ENCODE peak calls at places on chromosomes 13 and 19, in eight cellular contexts. One of them, this sample, is unnamed.

GRCh38 chr13:38657191-38657590 is 29.7 kb upstream of the FREM2 start:
- DNase-seq in fibroblast of villous mesenchyme: no peak
- DNase-seq in left ventricle myocardium inferior: no peak
- DNase-seq in foreskin fibroblast: no peak
- DNase-seq in heart right ventricle: no peak
- DNase-seq in endothelial cell of umbilical vein: no peak
- DNase-seq in brain microvascular endothelial cell: peak; percentile 23
- DNase-seq in fibroblast of pulmonary artery: peak; percentile 42
- DNase-seq in this sample: no peak

GRCh38 chr19:3551808-3552095 is 5.6 kb downstream of the MFSD12 start:
- DNase-seq in fibroblast of villous mesenchyme: no peak
- DNase-seq in left ventricle myocardium inferior: no peak
- DNase-seq in foreskin fibroblast: no peak
- DNase-seq in heart right ventricle: no peak
- DNase-seq in endothelial cell of umbilical vein: no peak
- DNase-seq in brain microvascular endothelial cell: no peak
- DNase-seq in fibroblast of pulmonary artery: no peak
- DNase-seq in this sample: no peak

GRCh38 chr13:34179481-34179880 is 361.5 kb downstream of the RFC3 start:
- DNase-seq in fibroblast of villous mesenchyme: no peak
- DNase-seq in left ventricle myocardium inferior: no peak
- DNase-seq in foreskin fibroblast: no peak
- DNase-seq in heart right ventricle: no peak
- DNase-seq in endothelial cell of umbilical vein: no peak
- DNase-seq in brain microvascular endothelial cell: no peak
- DNase-seq in fibroblast of pulmonary artery: peak; percentile 23
- DNase-seq in this sample: no peak

GRCh38 chr19:33186835-33187540 is 7.1 kb upstream of the LRP3 start:
- DNase-seq in fibroblast of villous mesenchyme: no peak
- DNase-seq in left ventricle myocardium inferior: no peak
- DNase-seq in foreskin fibroblast: no peak
- DNase-seq in heart right ventricle: no peak
- DNase-seq in endothelial cell of umbilical vein: no peak
- DNase-seq in brain microvascular endothelial cell: no peak
- DNase-seq in fibroblast of pulmonary artery: no peak
- DNase-seq in this sample: no peak

GRCh38 chr13:48576448-48576993 is 43.6 kb upstream of the RCBTB2 start:
- DNase-seq in fibroblast of villous mesenchyme: no peak
- DNase-seq in left ventricle myocardium inferior: no peak
- DNase-seq in foreskin fibroblast: no peak
- DNase-seq in heart right ventricle: no peak
- DNase-seq in endothelial cell of umbilical vein: no peak
- DNase-seq in brain microvascular endothelial cell: no peak
- DNase-seq in fibroblast of pulmonary artery: no peak
- DNase-seq in this sample: no peak

GRCh38 chr19:29273000-29273691 is 60.2 kb upstream of the UQCRFS1 start:
- DNase-seq in fibroblast of villous mesenchyme: no peak
- DNase-seq in left ventricle myocardium inferior: no peak
- DNase-seq in foreskin fibroblast: no peak
- DNase-seq in heart right ventricle: no peak
- DNase-seq in endothelial cell of umbilical vein: no peak
- DNase-seq in brain microvascular endothelial cell: no peak
- DNase-seq in fibroblast of pulmonary artery: no peak
- DNase-seq in this sample: no peak

GRCh38 chr13:101331731-101332130 is 84.6 kb downstream of the NALCN start:
- DNase-seq in fibroblast of villous mesenchyme: no peak
- DNase-seq in left ventricle myocardium inferior: no peak
- DNase-seq in foreskin fibroblast: no peak
- DNase-seq in heart right ventricle: no peak
- DNase-seq in endothelial cell of umbilical vein: no peak
- DNase-seq in brain microvascular endothelial cell: no peak
- DNase-seq in fibroblast of pulmonary artery: no peak
- DNase-seq in this sample: no peak

GRCh38 chr13:73056054-73056962 is 2.5 kb upstream of the KLF5 start:
- DNase-seq in fibroblast of villous mesenchyme: peak; percentile 77
- DNase-seq in left ventricle myocardium inferior: no peak
- DNase-seq in foreskin fibroblast: peak; percentile 28
- DNase-seq in heart right ventricle: no peak
- DNase-seq in endothelial cell of umbilical vein: peak; percentile 57
- DNase-seq in brain microvascular endothelial cell: peak; percentile 76
- DNase-seq in fibroblast of pulmonary artery: peak; percentile 88
- DNase-seq in this sample: peak; percentile 84

GRCh38 chr13:108897955-108898354 is 268.5 kb downstream of the MYO16 start:
- DNase-seq in fibroblast of villous mesenchyme: no peak
- DNase-seq in left ventricle myocardium inferior: no peak
- DNase-seq in foreskin fibroblast: no peak
- DNase-seq in heart right ventricle: no peak
- DNase-seq in endothelial cell of umbilical vein: peak; percentile 49
- DNase-seq in brain microvascular endothelial cell: no peak
- DNase-seq in fibroblast of pulmonary artery: no peak
- DNase-seq in this sample: no peak

GRCh38 chr13:51590966-51591627 is 6.8 kb downstream of the WDFY2 start:
- DNase-seq in fibroblast of villous mesenchyme: peak; percentile 98
- DNase-seq in left ventricle myocardium inferior: no peak
- DNase-seq in foreskin fibroblast: peak; percentile 96
- DNase-seq in heart right ventricle: peak; percentile 30
- DNase-seq in endothelial cell of umbilical vein: peak; percentile 44
- DNase-seq in brain microvascular endothelial cell: peak; percentile 80
- DNase-seq in fibroblast of pulmonary artery: peak; percentile 96
- DNase-seq in this sample: peak; percentile 92

GRCh38 chr13:65378943-65379519 is 1851.1 kb downstream of the PCDH9 start:
- DNase-seq in fibroblast of villous mesenchyme: peak; percentile 1
- DNase-seq in left ventricle myocardium inferior: no peak
- DNase-seq in foreskin fibroblast: no peak
- DNase-seq in heart right ventricle: no peak
- DNase-seq in endothelial cell of umbilical vein: peak; percentile 10
- DNase-seq in brain microvascular endothelial cell: no peak
- DNase-seq in fibroblast of pulmonary artery: peak; percentile 35
- DNase-seq in this sample: no peak

GRCh38 chr13:46668302-46668720 is 115.3 kb downstream of the LRCH1 start:
- DNase-seq in fibroblast of villous mesenchyme: peak; percentile 90
- DNase-seq in left ventricle myocardium inferior: peak; percentile 35
- DNase-seq in foreskin fibroblast: peak; percentile 76
- DNase-seq in heart right ventricle: peak; percentile 65
- DNase-seq in endothelial cell of umbilical vein: peak; percentile 89
- DNase-seq in brain microvascular endothelial cell: peak; percentile 83
- DNase-seq in fibroblast of pulmonary artery: peak; percentile 95
- DNase-seq in this sample: peak; percentile 68

GRCh38 chr13:67619346-67619745 is 389.2 kb upstream of the PCDH9 start:
- DNase-seq in fibroblast of villous mesenchyme: no peak
- DNase-seq in left ventricle myocardium inferior: no peak
- DNase-seq in foreskin fibroblast: no peak
- DNase-seq in heart right ventricle: no peak
- DNase-seq in endothelial cell of umbilical vein: no peak
- DNase-seq in brain microvascular endothelial cell: peak; percentile 55
- DNase-seq in fibroblast of pulmonary artery: no peak
- DNase-seq in this sample: no peak

GRCh38 chr19:19078801-19079200 is 15.0 kb downstream of the SLC25A42 start:
- DNase-seq in fibroblast of villous mesenchyme: no peak
- DNase-seq in left ventricle myocardium inferior: no peak
- DNase-seq in foreskin fibroblast: peak; percentile 29
- DNase-seq in heart right ventricle: no peak
- DNase-seq in endothelial cell of umbilical vein: no peak
- DNase-seq in brain microvascular endothelial cell: no peak
- DNase-seq in fibroblast of pulmonary artery: no peak
- DNase-seq in this sample: no peak

GRCh38 chr19:19071897-19072296 is 8.1 kb downstream of the SLC25A42 start:
- DNase-seq in fibroblast of villous mesenchyme: no peak
- DNase-seq in left ventricle myocardium inferior: no peak
- DNase-seq in foreskin fibroblast: no peak
- DNase-seq in heart right ventricle: no peak
- DNase-seq in endothelial cell of umbilical vein: no peak
- DNase-seq in brain microvascular endothelial cell: no peak
- DNase-seq in fibroblast of pulmonary artery: no peak
- DNase-seq in this sample: no peak

GRCh38 chr19:19077103-19077502 is 13.3 kb downstream of the SLC25A42 start:
- DNase-seq in fibroblast of villous mesenchyme: no peak
- DNase-seq in left ventricle myocardium inferior: no peak
- DNase-seq in foreskin fibroblast: no peak
- DNase-seq in heart right ventricle: no peak
- DNase-seq in endothelial cell of umbilical vein: no peak
- DNase-seq in brain microvascular endothelial cell: no peak
- DNase-seq in fibroblast of pulmonary artery: no peak
- DNase-seq in this sample: no peak

GRCh38 chr19:19074172-19074905 is 10.5 kb downstream of the SLC25A42 start:
- DNase-seq in fibroblast of villous mesenchyme: no peak
- DNase-seq in left ventricle myocardium inferior: no peak
- DNase-seq in foreskin fibroblast: no peak
- DNase-seq in heart right ventricle: no peak
- DNase-seq in endothelial cell of umbilical vein: no peak
- DNase-seq in brain microvascular endothelial cell: no peak
- DNase-seq in fibroblast of pulmonary artery: no peak
- DNase-seq in this sample: no peak

GRCh38 chr19:19075126-19075525 is 11.3 kb downstream of the SLC25A42 start:
- DNase-seq in fibroblast of villous mesenchyme: no peak
- DNase-seq in left ventricle myocardium inferior: no peak
- DNase-seq in foreskin fibroblast: no peak
- DNase-seq in heart right ventricle: no peak
- DNase-seq in endothelial cell of umbilical vein: no peak
- DNase-seq in brain microvascular endothelial cell: no peak
- DNase-seq in fibroblast of pulmonary artery: no peak
- DNase-seq in this sample: no peak
- TF ChIP-seq CTCF in fibroblast of villous mesenchyme: no peak
- TF ChIP-seq CTCF in left ventricle myocardium inferior: no peak
- TF ChIP-seq CTCF in foreskin fibroblast: no peak
- TF ChIP-seq CTCF in heart right ventricle: no peak
- TF ChIP-seq CTCF in endothelial cell of umbilical vein: no peak
- TF ChIP-seq CTCF in brain microvascular endothelial cell: no peak
- TF ChIP-seq CTCF in fibroblast of pulmonary artery: no peak
- TF ChIP-seq CTCF in this sample: no peak

GRCh38 chr13:94726425-94726824 is 14.1 kb upstream of the SOX21 start:
- DNase-seq in fibroblast of villous mesenchyme: no peak
- DNase-seq in left ventricle myocardium inferior: no peak
- DNase-seq in foreskin fibroblast: no peak
- DNase-seq in heart right ventricle: no peak
- DNase-seq in endothelial cell of umbilical vein: no peak
- DNase-seq in brain microvascular endothelial cell: no peak
- DNase-seq in fibroblast of pulmonary artery: no peak
- DNase-seq in this sample: no peak

GRCh38 chr13:94731028-94731427 is 18.7 kb upstream of the SOX21 start:
- DNase-seq in fibroblast of villous mesenchyme: no peak
- DNase-seq in left ventricle myocardium inferior: no peak
- DNase-seq in foreskin fibroblast: no peak
- DNase-seq in heart right ventricle: no peak
- DNase-seq in endothelial cell of umbilical vein: no peak
- DNase-seq in brain microvascular endothelial cell: no peak
- DNase-seq in fibroblast of pulmonary artery: no peak
- DNase-seq in this sample: no peak
- H3K4me3 ChIP-seq in fibroblast of villous mesenchyme: no peak overlapping the region
- H3K4me3 ChIP-seq in left ventricle myocardium inferior: no peak overlapping the region
- H3K4me3 ChIP-seq in foreskin fibroblast: no peak overlapping the region
- H3K4me3 ChIP-seq in heart right ventricle: no peak overlapping the region
- H3K4me3 ChIP-seq in endothelial cell of umbilical vein: no peak overlapping the region
- H3K4me3 ChIP-seq in brain microvascular endothelial cell: no peak overlapping the region
- H3K4me3 ChIP-seq in fibroblast of pulmonary artery: no peak overlapping the region
- H3K4me3 ChIP-seq in this sample: no peak overlapping the region

GRCh38 chr19:4732680-4733114 is 9.1 kb upstream of the DPP9 start:
- DNase-seq in fibroblast of villous mesenchyme: peak; percentile 63
- DNase-seq in left ventricle myocardium inferior: peak; percentile 29
- DNase-seq in foreskin fibroblast: peak; percentile 41
- DNase-seq in heart right ventricle: peak; percentile 44
- DNase-seq in endothelial cell of umbilical vein: peak; percentile 48
- DNase-seq in brain microvascular endothelial cell: no peak
- DNase-seq in fibroblast of pulmonary artery: peak; percentile 73
- DNase-seq in this sample: no peak
- TF ChIP-seq CTCF in fibroblast of villous mesenchyme: peak; percentile 70
- TF ChIP-seq CTCF in left ventricle myocardium inferior: peak; percentile 81
- TF ChIP-seq CTCF in foreskin fibroblast: peak; percentile 56
- TF ChIP-seq CTCF in heart right ventricle: peak; percentile 80
- TF ChIP-seq CTCF in endothelial cell of umbilical vein: peak; percentile 44
- TF ChIP-seq CTCF in brain microvascular endothelial cell: peak; percentile 80
- TF ChIP-seq CTCF in fibroblast of pulmonary artery: peak; percentile 71
- TF ChIP-seq CTCF in this sample: peak; percentile 62

GRCh38 chr13:41456768-41457588 is at the start of gene RGCC:
- DNase-seq in fibroblast of villous mesenchyme: peak; percentile 58
- DNase-seq in left ventricle myocardium inferior: peak; percentile 81
- DNase-seq in foreskin fibroblast: peak; percentile 59
- DNase-seq in heart right ventricle: peak; percentile 80
- DNase-seq in endothelial cell of umbilical vein: peak; percentile 74
- DNase-seq in brain microvascular endothelial cell: peak; percentile 61
- DNase-seq in fibroblast of pulmonary artery: peak; percentile 55
- DNase-seq in this sample: no peak
- H3K4me3 ChIP-seq in fibroblast of villous mesenchyme: peak within 1 kb of the TSS; percentile 69
- H3K4me3 ChIP-seq in left ventricle myocardium inferior: peak within 1 kb of the TSS; percentile 72
- H3K4me3 ChIP-seq in foreskin fibroblast: peak within 1 kb of the TSS; percentile 64
- H3K4me3 ChIP-seq in heart right ventricle: peak within 1 kb of the TSS; percentile 64
- H3K4me3 ChIP-seq in endothelial cell of umbilical vein: peak within 1 kb of the TSS; percentile 56
- H3K4me3 ChIP-seq in brain microvascular endothelial cell: peak within 1 kb of the TSS; percentile 64
- H3K4me3 ChIP-seq in fibroblast of pulmonary artery: peak within 1 kb of the TSS; percentile 63
- H3K4me3 ChIP-seq in this sample: peak within 1 kb of the TSS; percentile 58

GRCh38 chr19:40366697-40367561 is 18.4 kb downstream of the PLD3 start:
- DNase-seq in fibroblast of villous mesenchyme: peak; percentile 32
- DNase-seq in left ventricle myocardium inferior: no peak
- DNase-seq in foreskin fibroblast: no peak
- DNase-seq in heart right ventricle: no peak
- DNase-seq in endothelial cell of umbilical vein: no peak
- DNase-seq in brain microvascular endothelial cell: peak; percentile 13
- DNase-seq in fibroblast of pulmonary artery: peak; percentile 26
- DNase-seq in this sample: no peak
- TF ChIP-seq CTCF in fibroblast of villous mesenchyme: no peak
- TF ChIP-seq CTCF in left ventricle myocardium inferior: no peak
- TF ChIP-seq CTCF in foreskin fibroblast: no peak
- TF ChIP-seq CTCF in heart right ventricle: no peak
- TF ChIP-seq CTCF in endothelial cell of umbilical vein: no peak
- TF ChIP-seq CTCF in brain microvascular endothelial cell: no peak
- TF ChIP-seq CTCF in fibroblast of pulmonary artery: no peak
- TF ChIP-seq CTCF in this sample: no peak

GRCh38 chr19:6480843-6481415 is 658 bp downstream of the DENND1C start:
- DNase-seq in fibroblast of villous mesenchyme: no peak
- DNase-seq in left ventricle myocardium inferior: no peak
- DNase-seq in foreskin fibroblast: no peak
- DNase-seq in heart right ventricle: no peak
- DNase-seq in endothelial cell of umbilical vein: no peak
- DNase-seq in brain microvascular endothelial cell: no peak
- DNase-seq in fibroblast of pulmonary artery: no peak
- DNase-seq in this sample: no peak
- H3K4me3 ChIP-seq in fibroblast of villous mesenchyme: no peak overlapping the region
- H3K4me3 ChIP-seq in left ventricle myocardium inferior: peak overlapping the region; percentile 44
- H3K4me3 ChIP-seq in foreskin fibroblast: no peak overlapping the region
- H3K4me3 ChIP-seq in heart right ventricle: no peak overlapping the region
- H3K4me3 ChIP-seq in endothelial cell of umbilical vein: no peak overlapping the region
- H3K4me3 ChIP-seq in brain microvascular endothelial cell: no peak overlapping the region
- H3K4me3 ChIP-seq in fibroblast of pulmonary artery: no peak overlapping the region
- H3K4me3 ChIP-seq in this sample: no peak overlapping the region

GRCh38 chr19:46349311-46349993 is 2.6 kb downstream of the PPP5C start:
- DNase-seq in fibroblast of villous mesenchyme: no peak
- DNase-seq in left ventricle myocardium inferior: no peak
- DNase-seq in foreskin fibroblast: no peak
- DNase-seq in heart right ventricle: no peak
- DNase-seq in endothelial cell of umbilical vein: no peak
- DNase-seq in brain microvascular endothelial cell: no peak
- DNase-seq in fibroblast of pulmonary artery: no peak
- DNase-seq in this sample: no peak
- TF ChIP-seq CTCF in fibroblast of villous mesenchyme: no peak
- TF ChIP-seq CTCF in left ventricle myocardium inferior: no peak
- TF ChIP-seq CTCF in foreskin fibroblast: no peak
- TF ChIP-seq CTCF in heart right ventricle: no peak
- TF ChIP-seq CTCF in endothelial cell of umbilical vein: no peak
- TF ChIP-seq CTCF in brain microvascular endothelial cell: no peak
- TF ChIP-seq CTCF in fibroblast of pulmonary artery: no peak
- TF ChIP-seq CTCF in this sample: no peak